ENCODE peak calls at places on chromosomes 11 and 22, in four cellular contexts. S is epithelial cell of esophagus, B is B cell, I is cardiac muscle cell. Z is an unnamed sample.

GRCh38 chr22:25663654-25664053 is 78.3 kb upstream of the MYO18B start:
- DNase-seq in S (no peak), B (no peak), I (no peak), Z (no peak)

GRCh38 chr22:36329217-36330078 is 58.3 kb downstream of the MYH9 start:
- DNase-seq in S (peak; percentile 97), B (no peak), I (peak; percentile 96), Z (peak; percentile 95)

GRCh38 chr11:35040221-35040942 is 98.6 kb upstream of the CD44 start:
- DNase-seq in S (peak; percentile 95), B (no peak), I (peak; percentile 53), Z (peak; percentile 84)

GRCh38 chr11:78205256-78205655 is 16.5 kb downstream of the USP35 start:
- DNase-seq in S (no peak), B (no peak), I (no peak), Z (no peak)

GRCh38 chr11:70378506-70379134 is 19.7 kb upstream of the CTTN start:
- DNase-seq in S (no peak), B (no peak), I (no peak), Z (no peak)

GRCh38 chr11:22976146-22976545 is 115.9 kb upstream of the CCDC179 start:
- DNase-seq in S (peak; percentile 91), B (no peak), I (peak; percentile 69), Z (peak; percentile 47)

GRCh38 chr22:43476341-43476740 is 64.5 kb downstream of the MPPED1 start:
- DNase-seq in S (no peak), B (no peak), I (no peak), Z (no peak)

GRCh38 chr11:131666617-131667016 is 296.2 kb downstream of the NTM start:
- DNase-seq in S (no peak), B (no peak), I (no peak), Z (no peak)

GRCh38 chr22:20568502-20569058 is 61.2 kb downstream of the MED15 start:
- DNase-seq in S (no peak), B (no peak), I (no peak), Z (no peak)

GRCh38 chr22:20567371-20567847 is 60.0 kb downstream of the MED15 start:
- DNase-seq in S (peak; percentile 82), B (no peak), I (no peak), Z (no peak)

GRCh38 chr22:20566420-20567260 is 59.2 kb downstream of the MED15 start:
- DNase-seq in S (peak; percentile 83), B (no peak), I (peak; percentile 75), Z (peak; percentile 69)

GRCh38 chr22:20569059-20570058 is 61.9 kb downstream of the MED15 start:
- DNase-seq in S (peak; percentile 95), B (no peak), I (peak; percentile 96), Z (peak; percentile 89)

GRCh38 chr22:20567993-20568417 is 60.6 kb downstream of the MED15 start:
- DNase-seq in S (peak; percentile 45), B (no peak), I (peak; percentile 61), Z (no peak)
- TF ChIP-seq CTCF in S (peak; percentile 27), B (no peak), I (peak; percentile 52), Z (no peak)

GRCh38 chr22:44807915-44808690 is 55.7 kb downstream of the ARHGAP8 start:
- DNase-seq in S (no peak), B (no peak), I (no peak), Z (peak; percentile 19)
- TF ChIP-seq CTCF in S (peak; percentile 21), B (no peak), I (no peak), Z (no peak)

GRCh38 chr11:127362754-127363153 is 362.2 kb upstream of the KIRREL3 start:
- DNase-seq in S (no peak), B (no peak), I (no peak), Z (no peak)
- TF ChIP-seq CTCF in S (no peak), B (no peak), I (no peak), Z (no peak)

DNA sequence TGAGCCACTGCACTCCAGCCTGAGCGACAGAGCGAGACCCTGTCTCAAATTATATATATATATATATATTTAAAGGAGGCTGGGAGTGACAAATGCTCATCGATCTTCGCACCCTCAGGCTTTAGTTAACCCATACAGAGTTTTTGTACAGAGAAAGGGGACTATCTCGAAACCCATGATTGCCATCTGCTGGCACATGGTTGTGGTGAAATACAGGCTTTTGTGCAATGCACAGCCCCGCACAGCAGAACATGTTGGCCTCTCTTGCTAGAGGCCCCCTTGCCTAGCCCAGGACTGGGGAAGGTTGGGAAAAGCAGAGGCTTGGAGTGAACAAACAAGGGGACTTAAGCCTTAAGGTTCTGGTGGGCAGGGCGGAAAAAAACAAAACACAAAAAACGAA is 3.6 kb downstream of the MYBPC3 start:
- DNase-seq in S (peak; percentile 13), B (no peak), I (peak; percentile 43), Z (peak; percentile 48)
- TF ChIP-seq CTCF in S (peak; percentile 26), B (no peak), I (peak; percentile 14), Z (no peak)

GRCh38 chr11:126862664-126863247 is 137.8 kb downstream of the KIRREL3 start:
- DNase-seq in S (no peak), B (no peak), I (no peak), Z (peak; percentile 6)
- TF ChIP-seq CTCF in S (no peak), B (no peak), I (no peak), Z (no peak)

GRCh38 chr11:123452799-123453198 is 22.7 kb downstream of the GRAMD1B start:
- DNase-seq in S (no peak), B (no peak), I (no peak), Z (no peak)

GRCh38 chr11:123448798-123449197 is 18.7 kb downstream of the GRAMD1B start:
- DNase-seq in S (no peak), B (no peak), I (no peak), Z (no peak)

GRCh38 chr11:123451183-123451907 is 21.3 kb downstream of the GRAMD1B start:
- DNase-seq in S (no peak), B (no peak), I (no peak), Z (peak; percentile 16)

GRCh38 chr11:123449436-123449835 is 19.4 kb downstream of the GRAMD1B start:
- DNase-seq in S (no peak), B (no peak), I (no peak), Z (no peak)

GRCh38 chr11:123450593-123450992 is 20.5 kb downstream of the GRAMD1B start:
- DNase-seq in S (no peak), B (no peak), I (peak; percentile 87), Z (no peak)
- TF ChIP-seq CTCF in S (no peak), B (no peak), I (no peak), Z (no peak)

GRCh38 chr11:80487952-80488351 is 1047.1 kb upstream of the TENM4 start:
- DNase-seq in S (no peak), B (no peak), I (no peak), Z (no peak)
- TF ChIP-seq CTCF in S (no peak), B (no peak), I (no peak), Z (no peak)

Z was measured in activated CD8-positive, alpha-beta T cell treated with anti-CD3 and anti-CD28 coated beads for 36 hours.